ENCODE peak calls at places on chromosomes 13 and 19, in seven cellular contexts. One of them, this sample, is unnamed.

GRCh38 chr13:42626461-42626860 is 52.5 kb downstream of the TNFSF11 start:
- DNase-seq in CD4-positive, alpha-beta memory T cell: no peak
- DNase-seq in effector memory CD4-positive, alpha-beta T cell: no peak
- DNase-seq in IMR-90: no peak
- DNase-seq in dorsolateral prefrontal cortex: no peak
- DNase-seq in CD4-positive, CD25-positive, alpha-beta regulatory T cell: no peak
- DNase-seq in mesendoderm: no peak
- DNase-seq in this sample: no peak

GRCh38 chr19:3712663-3713531 is 4.7 kb downstream of the TJP3 start:
- DNase-seq in IMR-90: no peak
- DNase-seq in CD4-positive, CD25-positive, alpha-beta regulatory T cell: no peak
- DNase-seq in mesendoderm: no peak
- DNase-seq in effector memory CD4-positive, alpha-beta T cell: no peak
- DNase-seq in CD4-positive, alpha-beta memory T cell: no peak
- DNase-seq in dorsolateral prefrontal cortex: no peak
- DNase-seq in this sample: no peak

GRCh38 chr13:44098559-44098958 is 218.9 kb downstream of the LACC1 start:
- DNase-seq in CD4-positive, CD25-positive, alpha-beta regulatory T cell: no peak
- DNase-seq in CD4-positive, alpha-beta memory T cell: no peak
- DNase-seq in mesendoderm: no peak
- DNase-seq in dorsolateral prefrontal cortex: no peak
- DNase-seq in effector memory CD4-positive, alpha-beta T cell: no peak
- DNase-seq in IMR-90: no peak
- DNase-seq in this sample: no peak

GRCh38 chr13:67410645-67411044 is 180.5 kb upstream of the PCDH9 start:
- DNase-seq in mesendoderm: peak
- DNase-seq in dorsolateral prefrontal cortex: no peak
- DNase-seq in effector memory CD4-positive, alpha-beta T cell: no peak
- DNase-seq in IMR-90: no peak
- DNase-seq in CD4-positive, CD25-positive, alpha-beta regulatory T cell: no peak
- DNase-seq in CD4-positive, alpha-beta memory T cell: no peak
- DNase-seq in this sample: no peak

GRCh38 chr19:17855333-17856152 is 4.2 kb upstream of the RPL18A start:
- DNase-seq in CD4-positive, CD25-positive, alpha-beta regulatory T cell: peak
- DNase-seq in effector memory CD4-positive, alpha-beta T cell: peak
- DNase-seq in IMR-90: peak
- DNase-seq in CD4-positive, alpha-beta memory T cell: peak
- DNase-seq in dorsolateral prefrontal cortex: peak
- DNase-seq in mesendoderm: peak
- DNase-seq in this sample: peak

GRCh38 chr19:8611890-8612806 is 1.6 kb upstream of the ADAMTS10 start:
- DNase-seq in mesendoderm: peak
- DNase-seq in IMR-90: peak
- DNase-seq in effector memory CD4-positive, alpha-beta T cell: no peak
- DNase-seq in dorsolateral prefrontal cortex: no peak
- DNase-seq in CD4-positive, CD25-positive, alpha-beta regulatory T cell: no peak
- DNase-seq in CD4-positive, alpha-beta memory T cell: no peak
- DNase-seq in this sample: peak

GRCh38 chr13:63838366-63839110 is 2422.9 kb upstream of the PCDH20 start:
- DNase-seq in mesendoderm: no peak
- DNase-seq in effector memory CD4-positive, alpha-beta T cell: no peak
- DNase-seq in dorsolateral prefrontal cortex: no peak
- DNase-seq in IMR-90: no peak
- DNase-seq in CD4-positive, alpha-beta memory T cell: no peak
- DNase-seq in CD4-positive, CD25-positive, alpha-beta regulatory T cell: no peak
- DNase-seq in this sample: no peak

GRCh38 chr19:2488942-2489731 is 13.2 kb downstream of the GADD45B start:
- DNase-seq in mesendoderm: peak
- DNase-seq in CD4-positive, CD25-positive, alpha-beta regulatory T cell: no peak
- DNase-seq in CD4-positive, alpha-beta memory T cell: no peak
- DNase-seq in effector memory CD4-positive, alpha-beta T cell: no peak
- DNase-seq in dorsolateral prefrontal cortex: no peak
- DNase-seq in IMR-90: no peak
- DNase-seq in this sample: peak

GRCh38 chr13:30829788-30830637 is 76.1 kb upstream of the MEDAG start:
- DNase-seq in dorsolateral prefrontal cortex: no peak
- DNase-seq in mesendoderm: no peak
- DNase-seq in effector memory CD4-positive, alpha-beta T cell: no peak
- DNase-seq in CD4-positive, alpha-beta memory T cell: no peak
- DNase-seq in IMR-90: no peak
- DNase-seq in CD4-positive, CD25-positive, alpha-beta regulatory T cell: no peak
- DNase-seq in this sample: no peak

GRCh38 chr13:92387245-92387644 is 839.4 kb upstream of the GPC6 start:
- DNase-seq in dorsolateral prefrontal cortex: no peak
- DNase-seq in mesendoderm: no peak
- DNase-seq in CD4-positive, alpha-beta memory T cell: no peak
- DNase-seq in effector memory CD4-positive, alpha-beta T cell: no peak
- DNase-seq in IMR-90: no peak
- DNase-seq in CD4-positive, CD25-positive, alpha-beta regulatory T cell: no peak
- DNase-seq in this sample: no peak

GRCh38 chr19:10000171-10000826 is 10.0 kb downstream of the COL5A3 start:
- DNase-seq in IMR-90: peak
- DNase-seq in dorsolateral prefrontal cortex: peak
- DNase-seq in CD4-positive, alpha-beta memory T cell: peak
- DNase-seq in effector memory CD4-positive, alpha-beta T cell: peak
- DNase-seq in CD4-positive, CD25-positive, alpha-beta regulatory T cell: peak
- DNase-seq in mesendoderm: peak
- DNase-seq in this sample: peak

GRCh38 chr13:76293346-76293745 is 592.9 kb downstream of the KCTD12 start:
- DNase-seq in IMR-90: peak
- DNase-seq in mesendoderm: no peak
- DNase-seq in CD4-positive, CD25-positive, alpha-beta regulatory T cell: no peak
- DNase-seq in CD4-positive, alpha-beta memory T cell: no peak
- DNase-seq in effector memory CD4-positive, alpha-beta T cell: no peak
- DNase-seq in dorsolateral prefrontal cortex: no peak
- DNase-seq in this sample: no peak

GRCh38 chr19:30046522-30046921 is 104.5 kb downstream of the URI1 start:
- DNase-seq in effector memory CD4-positive, alpha-beta T cell: no peak
- DNase-seq in mesendoderm: peak
- DNase-seq in dorsolateral prefrontal cortex: no peak
- DNase-seq in CD4-positive, CD25-positive, alpha-beta regulatory T cell: no peak
- DNase-seq in IMR-90: peak
- DNase-seq in CD4-positive, alpha-beta memory T cell: no peak
- DNase-seq in this sample: no peak

GRCh38 chr13:73767747-73768315 is 366.4 kb downstream of the KLF12 start:
- DNase-seq in dorsolateral prefrontal cortex: no peak
- DNase-seq in CD4-positive, CD25-positive, alpha-beta regulatory T cell: no peak
- DNase-seq in mesendoderm: peak
- DNase-seq in effector memory CD4-positive, alpha-beta T cell: no peak
- DNase-seq in IMR-90: no peak
- DNase-seq in CD4-positive, alpha-beta memory T cell: peak
- DNase-seq in this sample: no peak

GRCh38 chr19:37999309-38000213 is 92.6 kb downstream of the SIPA1L3 start:
- DNase-seq in IMR-90: peak
- DNase-seq in CD4-positive, alpha-beta memory T cell: no peak
- DNase-seq in CD4-positive, CD25-positive, alpha-beta regulatory T cell: no peak
- DNase-seq in mesendoderm: no peak
- DNase-seq in effector memory CD4-positive, alpha-beta T cell: no peak
- DNase-seq in dorsolateral prefrontal cortex: no peak
- DNase-seq in this sample: no peak

GRCh38 chr19:16340092-16340491 is 15.5 kb downstream of the KLF2 start:
- DNase-seq in dorsolateral prefrontal cortex: no peak
- DNase-seq in CD4-positive, CD25-positive, alpha-beta regulatory T cell: no peak
- DNase-seq in effector memory CD4-positive, alpha-beta T cell: no peak
- DNase-seq in IMR-90: peak
- DNase-seq in mesendoderm: no peak
- DNase-seq in CD4-positive, alpha-beta memory T cell: no peak
- DNase-seq in this sample: no peak

GRCh38 chr19:13195678-13196077 is 45.5 kb downstream of the IER2 start:
- DNase-seq in CD4-positive, alpha-beta memory T cell: peak
- DNase-seq in CD4-positive, CD25-positive, alpha-beta regulatory T cell: peak
- DNase-seq in IMR-90: no peak
- DNase-seq in dorsolateral prefrontal cortex: no peak
- DNase-seq in mesendoderm: peak
- DNase-seq in effector memory CD4-positive, alpha-beta T cell: peak
- DNase-seq in this sample: no peak

GRCh38 chr19:10863107-10863700 is 8.1 kb upstream of the CARM1 start:
- DNase-seq in dorsolateral prefrontal cortex: no peak
- DNase-seq in mesendoderm: no peak
- DNase-seq in CD4-positive, alpha-beta memory T cell: no peak
- DNase-seq in CD4-positive, CD25-positive, alpha-beta regulatory T cell: no peak
- DNase-seq in IMR-90: no peak
- DNase-seq in effector memory CD4-positive, alpha-beta T cell: no peak
- DNase-seq in this sample: peak

GRCh38 chr13:50894042-50894441 is 15.5 kb upstream of the RNASEH2B start:
- DNase-seq in dorsolateral prefrontal cortex: no peak
- DNase-seq in CD4-positive, alpha-beta memory T cell: no peak
- DNase-seq in IMR-90: no peak
- DNase-seq in effector memory CD4-positive, alpha-beta T cell: no peak
- DNase-seq in CD4-positive, CD25-positive, alpha-beta regulatory T cell: no peak
- DNase-seq in mesendoderm: no peak
- DNase-seq in this sample: no peak

GRCh38 chr13:95896302-95896701 is 156.9 kb downstream of the UGGT2 start:
- DNase-seq in effector memory CD4-positive, alpha-beta T cell: no peak
- DNase-seq in dorsolateral prefrontal cortex: no peak
- DNase-seq in mesendoderm: no peak
- DNase-seq in IMR-90: peak
- DNase-seq in CD4-positive, CD25-positive, alpha-beta regulatory T cell: no peak
- DNase-seq in CD4-positive, alpha-beta memory T cell: no peak
- DNase-seq in this sample: no peak

GRCh38 chr13:97174638-97175037 is 47.5 kb upstream of the MBNL2 start:
- DNase-seq in IMR-90: no peak
- DNase-seq in CD4-positive, CD25-positive, alpha-beta regulatory T cell: no peak
- DNase-seq in CD4-positive, alpha-beta memory T cell: no peak
- DNase-seq in dorsolateral prefrontal cortex: no peak
- DNase-seq in effector memory CD4-positive, alpha-beta T cell: no peak
- DNase-seq in mesendoderm: no peak
- DNase-seq in this sample: no peak

GRCh38 chr19:41352609-41353465 is 885 bp downstream of the TGFB1 start:
- DNase-seq in effector memory CD4-positive, alpha-beta T cell: peak
- DNase-seq in CD4-positive, CD25-positive, alpha-beta regulatory T cell: peak
- DNase-seq in CD4-positive, alpha-beta memory T cell: peak
- DNase-seq in IMR-90: peak
- DNase-seq in mesendoderm: peak
- DNase-seq in dorsolateral prefrontal cortex: no peak
- DNase-seq in this sample: peak

GRCh38 chr13:110326263-110326904 is 19.3 kb downstream of the COL4A2 start:
- DNase-seq in IMR-90: no peak
- DNase-seq in effector memory CD4-positive, alpha-beta T cell: no peak
- DNase-seq in CD4-positive, CD25-positive, alpha-beta regulatory T cell: no peak
- DNase-seq in CD4-positive, alpha-beta memory T cell: no peak
- DNase-seq in mesendoderm: no peak
- DNase-seq in dorsolateral prefrontal cortex: no peak
- DNase-seq in this sample: no peak

GRCh38 chr19:44530777-44531176 is 1.3 kb upstream of the CEACAM20 start:
- DNase-seq in IMR-90: no peak
- DNase-seq in mesendoderm: no peak
- DNase-seq in effector memory CD4-positive, alpha-beta T cell: no peak
- DNase-seq in dorsolateral prefrontal cortex: no peak
- DNase-seq in CD4-positive, CD25-positive, alpha-beta regulatory T cell: no peak
- DNase-seq in CD4-positive, alpha-beta memory T cell: no peak
- DNase-seq in this sample: no peak

GRCh38 chr19:13015361-13016231 is 20.3 kb downstream of the NFIX start:
- DNase-seq in dorsolateral prefrontal cortex: no peak
- DNase-seq in CD4-positive, alpha-beta memory T cell: no peak
- DNase-seq in CD4-positive, CD25-positive, alpha-beta regulatory T cell: no peak
- DNase-seq in IMR-90: peak
- DNase-seq in effector memory CD4-positive, alpha-beta T cell: no peak
- DNase-seq in mesendoderm: peak
- DNase-seq in this sample: no peak

GRCh38 chr19:2016041-2016807 is 710 bp upstream of the BTBD2 start:
- DNase-seq in mesendoderm: peak
- DNase-seq in IMR-90: peak
- DNase-seq in dorsolateral prefrontal cortex: peak
- DNase-seq in effector memory CD4-positive, alpha-beta T cell: peak
- DNase-seq in CD4-positive, CD25-positive, alpha-beta regulatory T cell: peak
- DNase-seq in CD4-positive, alpha-beta memory T cell: peak
- DNase-seq in this sample: peak

DNA sequence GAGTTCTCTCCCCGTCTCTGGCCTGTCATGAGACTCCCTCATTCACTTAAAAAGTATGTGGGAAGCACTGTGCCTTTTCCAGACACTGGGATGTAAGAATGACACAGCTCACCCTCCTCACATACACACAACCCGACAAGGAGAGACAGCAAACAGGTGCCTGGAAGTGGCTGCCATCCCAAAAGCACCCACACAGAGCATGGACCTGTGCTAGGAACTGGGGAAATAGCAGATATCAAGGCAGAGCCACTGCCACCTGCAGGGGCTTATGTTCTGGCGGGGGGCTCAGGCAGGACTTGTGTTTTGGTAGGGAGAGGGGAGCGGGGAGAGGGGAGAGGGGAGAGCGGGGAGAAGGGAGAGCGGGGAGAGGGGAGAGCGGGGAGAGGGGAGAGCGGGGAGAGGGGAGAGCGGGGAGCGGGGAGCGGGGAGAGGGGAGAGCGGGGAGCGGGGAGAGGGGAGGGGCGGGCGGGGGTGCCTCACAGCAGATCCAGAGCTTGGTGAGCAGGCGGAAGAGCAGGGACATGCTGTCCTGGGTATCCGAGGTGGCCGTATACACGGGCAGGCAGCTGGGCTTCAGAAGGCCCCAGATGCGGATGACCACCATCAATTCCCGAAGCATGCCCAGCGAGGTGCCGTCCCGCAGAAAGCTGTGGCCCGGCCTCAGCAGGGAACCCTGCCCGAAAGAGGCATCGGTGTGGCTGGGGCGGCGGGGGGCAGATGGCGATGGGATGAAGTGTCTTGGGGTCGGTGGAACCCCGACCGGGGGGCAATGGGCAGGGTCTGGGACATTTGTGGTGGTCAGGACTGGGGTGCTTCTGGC is 12.2 kb downstream of the CFD start:
- DNase-seq in dorsolateral prefrontal cortex: no peak
- DNase-seq in mesendoderm: peak
- DNase-seq in effector memory CD4-positive, alpha-beta T cell: no peak
- DNase-seq in IMR-90: peak
- DNase-seq in CD4-positive, CD25-positive, alpha-beta regulatory T cell: no peak
- DNase-seq in CD4-positive, alpha-beta memory T cell: peak
- DNase-seq in this sample: no peak
- H3K27ac ChIP-seq in dorsolateral prefrontal cortex: peak
- H3K27ac ChIP-seq in mesendoderm: no peak
- H3K27ac ChIP-seq in effector memory CD4-positive, alpha-beta T cell: peak
- H3K27ac ChIP-seq in IMR-90: no peak
- H3K27ac ChIP-seq in CD4-positive, CD25-positive, alpha-beta regulatory T cell: peak
- H3K27ac ChIP-seq in CD4-positive, alpha-beta memory T cell: peak
- H3K27ac ChIP-seq in this sample: no peak

GRCh38 chr19:40089462-40089861 is 1.3 kb downstream of the ZNF780A start:
- DNase-seq in CD4-positive, alpha-beta memory T cell: no peak
- DNase-seq in IMR-90: peak
- DNase-seq in mesendoderm: no peak
- DNase-seq in CD4-positive, CD25-positive, alpha-beta regulatory T cell: no peak
- DNase-seq in effector memory CD4-positive, alpha-beta T cell: no peak
- DNase-seq in dorsolateral prefrontal cortex: no peak
- DNase-seq in this sample: no peak
- H3K27ac ChIP-seq in CD4-positive, alpha-beta memory T cell: peak
- H3K27ac ChIP-seq in IMR-90: no peak
- H3K27ac ChIP-seq in mesendoderm: no peak
- H3K27ac ChIP-seq in CD4-positive, CD25-positive, alpha-beta regulatory T cell: peak
- H3K27ac ChIP-seq in effector memory CD4-positive, alpha-beta T cell: no peak
- H3K27ac ChIP-seq in dorsolateral prefrontal cortex: peak
- H3K27ac ChIP-seq in this sample: no peak

GRCh38 chr13:24038846-24039330 is 121.6 kb upstream of the SPATA13 start:
- DNase-seq in mesendoderm: no peak
- DNase-seq in dorsolateral prefrontal cortex: peak
- DNase-seq in CD4-positive, alpha-beta memory T cell: no peak
- DNase-seq in effector memory CD4-positive, alpha-beta T cell: no peak
- DNase-seq in CD4-positive, CD25-positive, alpha-beta regulatory T cell: no peak
- DNase-seq in IMR-90: peak
- DNase-seq in this sample: no peak
- H3K27ac ChIP-seq in mesendoderm: no peak
- H3K27ac ChIP-seq in dorsolateral prefrontal cortex: peak
- H3K27ac ChIP-seq in CD4-positive, alpha-beta memory T cell: no peak
- H3K27ac ChIP-seq in effector memory CD4-positive, alpha-beta T cell: no peak
- H3K27ac ChIP-seq in CD4-positive, CD25-positive, alpha-beta regulatory T cell: no peak
- H3K27ac ChIP-seq in IMR-90: no peak
- H3K27ac ChIP-seq in this sample: no peak

GRCh38 chr13:46158222-46158621 is 23.8 kb downstream of the LCP1 start:
- DNase-seq in CD4-positive, alpha-beta memory T cell: no peak
- DNase-seq in dorsolateral prefrontal cortex: no peak
- DNase-seq in mesendoderm: no peak
- DNase-seq in CD4-positive, CD25-positive, alpha-beta regulatory T cell: no peak
- DNase-seq in IMR-90: no peak
- DNase-seq in effector memory CD4-positive, alpha-beta T cell: no peak
- DNase-seq in this sample: no peak
- H3K27ac ChIP-seq in CD4-positive, alpha-beta memory T cell: peak
- H3K27ac ChIP-seq in dorsolateral prefrontal cortex: no peak
- H3K27ac ChIP-seq in mesendoderm: no peak
- H3K27ac ChIP-seq in CD4-positive, CD25-positive, alpha-beta regulatory T cell: no peak
- H3K27ac ChIP-seq in IMR-90: no peak
- H3K27ac ChIP-seq in effector memory CD4-positive, alpha-beta T cell: no peak
- H3K27ac ChIP-seq in this sample: no peak

This sample was measured in aorta.